ENCODE peak calls at places on chromosome 11, in seven cellular contexts. One of them, this sample, is unnamed.

GRCh38 chr11:406796-407650 is 7.8 kb downstream of the SIGIRR start:
- DNase-seq in HCEC 1CT: peak; percentile 66
- DNase-seq in HEK293T: peak; percentile 98
- DNase-seq in NCI-H460: peak; percentile 60
- DNase-seq in putamen: peak; percentile 57
- DNase-seq in NCI-H1436: no peak
- DNase-seq in KBM-7: peak; percentile 83
- DNase-seq in this sample: peak; percentile 73

GRCh38 chr11:133476570-133477262 is 55.6 kb downstream of the OPCML start:
- DNase-seq in NCI-H1436: no peak
- DNase-seq in putamen: no peak
- DNase-seq in HEK293T: no peak
- DNase-seq in HCEC 1CT: no peak
- DNase-seq in NCI-H460: no peak
- DNase-seq in KBM-7: no peak
- DNase-seq in this sample: no peak

GRCh38 chr11:19962795-19963163 is 197.5 kb downstream of the DBX1 start:
- DNase-seq in HEK293T: no peak
- DNase-seq in NCI-H460: no peak
- DNase-seq in putamen: no peak
- DNase-seq in NCI-H1436: no peak
- DNase-seq in HCEC 1CT: peak; percentile 65
- DNase-seq in KBM-7: no peak
- DNase-seq in this sample: no peak

GRCh38 chr11:83120328-83120727 is 36.6 kb upstream of the PCF11 start:
- DNase-seq in KBM-7: no peak
- DNase-seq in NCI-H1436: no peak
- DNase-seq in NCI-H460: no peak
- DNase-seq in putamen: no peak
- DNase-seq in HCEC 1CT: peak; percentile 11
- DNase-seq in HEK293T: no peak
- DNase-seq in this sample: no peak

GRCh38 chr11:74769058-74769457 is 20.4 kb downstream of the RNF169 start:
- DNase-seq in NCI-H460: no peak
- DNase-seq in HCEC 1CT: no peak
- DNase-seq in KBM-7: no peak
- DNase-seq in putamen: no peak
- DNase-seq in HEK293T: no peak
- DNase-seq in NCI-H1436: no peak
- DNase-seq in this sample: no peak

GRCh38 chr11:61820174-61820573 is 3.4 kb upstream of the FADS1 start:
- DNase-seq in HCEC 1CT: peak; percentile 85
- DNase-seq in KBM-7: no peak
- DNase-seq in putamen: no peak
- DNase-seq in NCI-H460: no peak
- DNase-seq in HEK293T: no peak
- DNase-seq in NCI-H1436: no peak
- DNase-seq in this sample: no peak

GRCh38 chr11:12113294-12113693 is 2.9 kb downstream of the MICAL2 start:
- DNase-seq in KBM-7: no peak
- DNase-seq in putamen: no peak
- DNase-seq in HCEC 1CT: no peak
- DNase-seq in NCI-H1436: no peak
- DNase-seq in NCI-H460: no peak
- DNase-seq in HEK293T: no peak
- DNase-seq in this sample: no peak

GRCh38 chr11:35047179-35047578 is 91.8 kb upstream of the CD44 start:
- DNase-seq in NCI-H1436: no peak
- DNase-seq in HEK293T: no peak
- DNase-seq in putamen: no peak
- DNase-seq in HCEC 1CT: no peak
- DNase-seq in KBM-7: peak; percentile 83
- DNase-seq in NCI-H460: no peak
- DNase-seq in this sample: no peak

GRCh38 chr11:1852885-1853284 is at the start of gene LSP1:
- DNase-seq in HEK293T: no peak
- DNase-seq in NCI-H1436: no peak
- DNase-seq in KBM-7: peak; percentile 90
- DNase-seq in putamen: no peak
- DNase-seq in HCEC 1CT: no peak
- DNase-seq in NCI-H460: no peak
- DNase-seq in this sample: no peak

GRCh38 chr11:57475671-57476222 is 15.4 kb downstream of the RTN4RL2 start:
- DNase-seq in HEK293T: no peak
- DNase-seq in putamen: no peak
- DNase-seq in NCI-H1436: no peak
- DNase-seq in NCI-H460: no peak
- DNase-seq in HCEC 1CT: no peak
- DNase-seq in KBM-7: no peak
- DNase-seq in this sample: no peak

GRCh38 chr11:72702096-72702495 is 27.9 kb upstream of the PDE2A start:
- DNase-seq in putamen: no peak
- DNase-seq in KBM-7: no peak
- DNase-seq in HCEC 1CT: no peak
- DNase-seq in NCI-H460: no peak
- DNase-seq in NCI-H1436: no peak
- DNase-seq in HEK293T: no peak
- DNase-seq in this sample: no peak

This sample was measured in Ammon's horn.